ENCODE peak calls at places on chromosomes 3 and 15, in four cellular contexts. One of them, this sample, is unnamed.

GRCh38 chr3:11385908-11386307 is 113.7 kb downstream of the ATG7 start:
- DNase-seq in GM12878: no peak
- DNase-seq in HepG2: no peak
- DNase-seq in H1: no peak
- DNase-seq in this sample: no peak

GRCh38 chr3:40582401-40583027 is 57.8 kb downstream of the ZNF621 start:
- DNase-seq in H1: no peak
- DNase-seq in GM12878: no peak
- DNase-seq in HepG2: no peak
- DNase-seq in this sample: no peak

GRCh38 chr15:62783303-62783957 is 259.1 kb upstream of the TPM1 start:
- DNase-seq in HepG2: no peak
- DNase-seq in H1: no peak
- DNase-seq in GM12878: no peak
- DNase-seq in this sample: no peak

GRCh38 chr15:85579957-85580694 is 199.7 kb downstream of the AKAP13 start:
- DNase-seq in GM12878: no peak
- DNase-seq in H1: no peak
- DNase-seq in HepG2: no peak
- DNase-seq in this sample: no peak

GRCh38 chr15:57421540-57421939 is 45.2 kb downstream of the CGNL1 start:
- DNase-seq in GM12878: no peak
- DNase-seq in H1: peak
- DNase-seq in HepG2: no peak
- DNase-seq in this sample: no peak

GRCh38 chr3:184155644-184156521 is 706 bp downstream of the DVL3 start:
- DNase-seq in H1: peak
- DNase-seq in HepG2: peak
- DNase-seq in GM12878: no peak
- DNase-seq in this sample: no peak

GRCh38 chr3:177770821-177771220 is 573.5 kb upstream of the TBL1XR1 start:
- DNase-seq in HepG2: no peak
- DNase-seq in GM12878: no peak
- DNase-seq in H1: no peak
- DNase-seq in this sample: no peak

GRCh38 chr3:184384342-184384741 is 4.5 kb downstream of the CHRD start:
- DNase-seq in HepG2: no peak
- DNase-seq in H1: no peak
- DNase-seq in GM12878: no peak
- DNase-seq in this sample: no peak

GRCh38 chr15:30036304-30036703 is 46.5 kb upstream of the GOLGA8J start:
- DNase-seq in HepG2: no peak
- DNase-seq in H1: no peak
- DNase-seq in GM12878: no peak
- DNase-seq in this sample: no peak

GRCh38 chr3:34005886-34006285 is 207.5 kb downstream of the PDCD6IP start:
- DNase-seq in GM12878: no peak
- DNase-seq in H1: no peak
- DNase-seq in HepG2: no peak
- DNase-seq in this sample: no peak

GRCh38 chr15:97224191-97224641 is 736.3 kb upstream of the ARRDC4 start:
- DNase-seq in HepG2: no peak
- DNase-seq in GM12878: no peak
- DNase-seq in H1: no peak
- DNase-seq in this sample: no peak

GRCh38 chr15:74995779-74996765 is 709 bp downstream of the SCAMP5 start:
- DNase-seq in HepG2: peak
- DNase-seq in H1: peak
- DNase-seq in GM12878: no peak
- DNase-seq in this sample: no peak

GRCh38 chr3:133964547-133964946 is 65.2 kb downstream of the SLCO2A1 start:
- DNase-seq in H1: no peak
- DNase-seq in HepG2: peak
- DNase-seq in GM12878: no peak
- DNase-seq in this sample: no peak

GRCh38 chr15:75943713-75944215 is 40.1 kb downstream of the FBXO22 start:
- DNase-seq in HepG2: no peak
- DNase-seq in GM12878: no peak
- DNase-seq in H1: no peak
- DNase-seq in this sample: no peak

GRCh38 chr3:124599779-124600693 is 130.2 kb upstream of the UMPS start:
- DNase-seq in H1: no peak
- DNase-seq in GM12878: no peak
- DNase-seq in HepG2: peak
- DNase-seq in this sample: no peak

GRCh38 chr3:13647314-13648059 is 98.6 kb downstream of the FBLN2 start:
- DNase-seq in H1: no peak
- DNase-seq in GM12878: no peak
- DNase-seq in HepG2: no peak
- DNase-seq in this sample: no peak

GRCh38 chr15:96687388-96688107 is 357.0 kb downstream of the NR2F2 start:
- DNase-seq in H1: no peak
- DNase-seq in HepG2: no peak
- DNase-seq in GM12878: no peak
- DNase-seq in this sample: no peak

GRCh38 chr15:73573572-73573971 is 59.6 kb downstream of the NPTN start:
- DNase-seq in GM12878: no peak
- DNase-seq in H1: no peak
- DNase-seq in HepG2: no peak
- DNase-seq in this sample: no peak

GRCh38 chr15:47756872-47757271 is 39.6 kb downstream of the SEMA6D start:
- DNase-seq in H1: no peak
- DNase-seq in GM12878: no peak
- DNase-seq in HepG2: no peak
- DNase-seq in this sample: no peak

GRCh38 chr3:188534633-188535032 is 380.7 kb downstream of the LPP start:
- DNase-seq in GM12878: no peak
- DNase-seq in H1: no peak
- DNase-seq in HepG2: no peak
- DNase-seq in this sample: no peak

GRCh38 chr3:134974621-134975020 is 179.6 kb downstream of the EPHB1 start:
- DNase-seq in GM12878: no peak
- DNase-seq in H1: no peak
- DNase-seq in HepG2: no peak
- DNase-seq in this sample: no peak

GRCh38 chr3:159069076-159069475 is 267.2 kb downstream of the MFSD1 start:
- DNase-seq in HepG2: no peak
- DNase-seq in H1: no peak
- DNase-seq in GM12878: no peak
- DNase-seq in this sample: no peak

GRCh38 chr3:188900421-188900941 is 271.3 kb upstream of the TPRG1 start:
- DNase-seq in GM12878: no peak
- DNase-seq in H1: no peak
- DNase-seq in HepG2: no peak
- DNase-seq in this sample: no peak

GRCh38 chr15:40845511-40846284 is 1.9 kb downstream of the SPINT1 start:
- DNase-seq in HepG2: peak
- DNase-seq in H1: no peak
- DNase-seq in GM12878: no peak
- DNase-seq in this sample: peak

GRCh38 chr3:97992547-97993173 is 20.4 kb upstream of the RIOX2 start:
- DNase-seq in HepG2: peak
- DNase-seq in GM12878: no peak
- DNase-seq in H1: no peak
- DNase-seq in this sample: no peak

GRCh38 chr3:127820871-127821853 is 1.2 kb downstream of the MGLL start:
- DNase-seq in H1: no peak
- DNase-seq in GM12878: no peak
- DNase-seq in HepG2: no peak
- DNase-seq in this sample: no peak

GRCh38 chr3:73021301-73021700 is 24.7 kb downstream of the PPP4R2 start:
- DNase-seq in GM12878: no peak
- DNase-seq in HepG2: peak
- DNase-seq in H1: no peak
- DNase-seq in this sample: no peak

GRCh38 chr3:188283347-188283746 is 129.4 kb downstream of the LPP start:
- DNase-seq in GM12878: no peak
- DNase-seq in H1: no peak
- DNase-seq in HepG2: peak
- DNase-seq in this sample: no peak

GRCh38 chr15:84795186-84795585 is 22.0 kb upstream of the ALPK3 start:
- DNase-seq in HepG2: no peak
- DNase-seq in H1: no peak
- DNase-seq in GM12878: no peak
- DNase-seq in this sample: no peak

GRCh38 chr3:194638991-194639605 is 5.9 kb upstream of the TMEM44 start:
- DNase-seq in H1: no peak
- DNase-seq in GM12878: no peak
- DNase-seq in HepG2: no peak
- DNase-seq in this sample: no peak

GRCh38 chr3:102488316-102488715 is 53.5 kb downstream of the ZPLD1 start:
- DNase-seq in H1: no peak
- DNase-seq in GM12878: no peak
- DNase-seq in HepG2: no peak
- DNase-seq in this sample: no peak

GRCh38 chr3:88408097-88408496 is 258.3 kb downstream of the C3orf38 start:
- DNase-seq in GM12878: no peak
- DNase-seq in H1: no peak
- DNase-seq in HepG2: no peak
- DNase-seq in this sample: no peak

GRCh38 chr15:34616613-34617012 is 33.2 kb upstream of the GOLGA8B start:
- DNase-seq in HepG2: peak
- DNase-seq in H1: no peak
- DNase-seq in GM12878: no peak
- DNase-seq in this sample: no peak

GRCh38 chr3:62248831-62249776 is 124.2 kb downstream of the FEZF2 start:
- DNase-seq in HepG2: no peak
- DNase-seq in GM12878: no peak
- DNase-seq in H1: no peak
- DNase-seq in this sample: no peak

GRCh38 chr3:130894130-130894872 is 417 bp downstream of the ATP2C1 start:
- DNase-seq in GM12878: no peak
- DNase-seq in HepG2: peak
- DNase-seq in H1: no peak
- DNase-seq in this sample: no peak

GRCh38 chr15:68554716-68555347 is 24.0 kb upstream of the CORO2B start:
- DNase-seq in GM12878: no peak
- DNase-seq in HepG2: no peak
- DNase-seq in H1: no peak
- DNase-seq in this sample: no peak

DNA sequence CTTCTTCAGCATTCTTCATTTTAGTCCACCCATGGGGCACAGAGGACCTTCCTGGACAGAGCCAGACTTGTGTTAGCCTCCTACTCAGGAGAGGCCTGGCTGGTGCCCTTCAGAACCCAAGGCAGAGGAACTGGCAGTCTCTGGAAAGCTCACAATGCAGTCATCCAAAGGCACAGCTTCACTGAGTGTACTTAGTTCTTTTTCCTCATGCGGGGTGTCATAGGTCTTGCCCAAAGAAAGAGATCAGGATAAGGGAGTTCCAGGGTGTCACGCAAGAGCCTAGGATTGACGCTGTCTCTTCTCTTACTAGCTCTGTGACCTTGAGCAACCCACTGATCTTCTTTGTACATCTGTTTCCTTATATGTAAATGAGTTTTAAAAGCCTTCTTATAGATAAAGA is 58.7 kb downstream of the CD200 start:
- DNase-seq in HepG2: no peak
- DNase-seq in H1: no peak
- DNase-seq in GM12878: no peak
- DNase-seq in this sample: no peak
- TF ChIP-seq YY1 in HepG2: no peak
- TF ChIP-seq YY1 in H1: no peak
- TF ChIP-seq YY1 in GM12878: no peak
- TF ChIP-seq YY1 in this sample: no peak

DNA sequence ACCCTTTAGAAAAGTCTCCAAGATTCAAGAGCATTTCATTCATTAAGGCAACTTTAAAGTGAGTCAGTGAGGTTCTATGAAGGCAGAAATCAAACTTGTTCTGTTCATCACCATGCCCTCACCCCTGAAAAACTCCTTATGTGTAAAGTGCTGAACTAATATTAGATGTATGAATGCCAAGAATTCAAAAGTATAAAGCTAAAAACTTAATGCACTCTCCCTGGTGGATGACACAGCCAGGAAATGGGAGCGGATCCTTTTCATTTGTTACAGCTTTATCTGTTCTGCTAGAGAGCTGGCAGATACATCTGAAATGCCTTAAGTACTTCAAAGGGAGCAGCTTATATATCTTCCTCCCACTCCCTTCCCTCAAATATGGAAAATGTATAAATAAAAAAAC is 8.3 kb downstream of the TXNRD3 start:
- DNase-seq in GM12878: no peak
- DNase-seq in H1: no peak
- DNase-seq in HepG2: no peak
- DNase-seq in this sample: no peak
- TF ChIP-seq ZNF274 in GM12878: no peak
- TF ChIP-seq ZNF274 in H1: no peak
- TF ChIP-seq ZNF274 in HepG2: no peak
- TF ChIP-seq ZNF274 in this sample: no peak

GRCh38 chr3:24495334-24495994 is 814 bp upstream of the THRB start:
- DNase-seq in GM12878: no peak
- DNase-seq in HepG2: peak
- DNase-seq in H1: no peak
- DNase-seq in this sample: no peak
- TF ChIP-seq SUZ12 in GM12878: peak
- TF ChIP-seq SUZ12 in HepG2: no peak
- TF ChIP-seq SUZ12 in H1: no peak
- TF ChIP-seq SUZ12 in this sample: no peak

GRCh38 chr3:39272191-39272590 is 7.6 kb downstream of the CX3CR1 start:
- DNase-seq in HepG2: no peak
- DNase-seq in H1: no peak
- DNase-seq in GM12878: no peak
- DNase-seq in this sample: no peak
- TF ChIP-seq YY1 in HepG2: no peak
- TF ChIP-seq YY1 in H1: no peak
- TF ChIP-seq YY1 in GM12878: no peak
- TF ChIP-seq YY1 in this sample: no peak

DNA sequence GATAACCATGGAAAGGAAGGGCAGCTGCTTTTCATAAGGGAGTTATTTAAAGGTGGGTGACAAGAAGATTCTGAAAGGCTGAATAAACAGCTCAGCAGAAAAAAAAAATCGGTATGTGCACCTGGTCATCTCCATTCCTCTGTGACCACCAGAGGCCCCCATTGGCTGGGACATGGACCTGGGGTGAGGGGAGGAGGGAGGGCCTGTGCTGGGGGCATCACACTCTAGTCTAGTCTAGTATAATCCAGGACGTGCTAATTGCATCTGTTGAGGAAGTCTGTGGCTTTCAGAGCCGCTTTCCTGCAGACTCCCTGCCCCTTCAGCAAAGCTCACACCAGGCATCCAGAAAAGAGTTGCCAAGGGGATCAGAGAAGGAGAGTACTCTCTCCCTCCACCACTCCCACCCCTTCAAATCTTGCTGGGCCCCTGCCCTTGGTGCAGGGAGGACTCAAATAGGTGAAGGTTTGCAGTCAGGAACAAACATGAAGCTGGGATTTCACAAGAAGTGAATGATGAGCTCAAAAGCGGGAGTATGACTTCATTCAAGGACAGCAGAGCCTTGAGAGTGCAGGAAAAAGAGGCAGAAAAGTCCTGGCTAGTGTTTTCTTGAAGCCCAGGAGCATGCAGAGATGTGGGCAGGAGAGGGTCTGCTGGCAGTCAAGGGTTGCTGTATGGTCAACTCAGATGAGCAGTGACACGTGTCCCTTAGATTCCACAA is 167.6 kb upstream of the NDN start:
- DNase-seq in HepG2: no peak
- DNase-seq in GM12878: no peak
- DNase-seq in H1: no peak
- DNase-seq in this sample: no peak
- TF ChIP-seq ZNF274 in HepG2: no peak
- TF ChIP-seq ZNF274 in GM12878: no peak
- TF ChIP-seq ZNF274 in H1: no peak
- TF ChIP-seq ZNF274 in this sample: no peak

GRCh38 chr3:43691120-43692002 is 623 bp downstream of the ABHD5 start:
- DNase-seq in HepG2: peak
- DNase-seq in GM12878: no peak
- DNase-seq in H1: peak
- DNase-seq in this sample: no peak
- TF ChIP-seq SUZ12 in HepG2: no peak
- TF ChIP-seq SUZ12 in GM12878: no peak
- TF ChIP-seq SUZ12 in H1: no peak
- TF ChIP-seq SUZ12 in this sample: no peak

This sample was measured in NT2/D1.